ENCODE peak calls at places on chromosomes 2 and 18, in six cellular contexts. One of them, this sample, is unnamed.

GRCh38 chr2:29700560-29700959 is 220.8 kb downstream of the ALK start:
- DNase-seq in SK-N-SH: no peak
- DNase-seq in H1: no peak
- DNase-seq in GM12878: no peak
- DNase-seq in HL-60: no peak
- DNase-seq in K562: no peak
- DNase-seq in this sample: no peak

GRCh38 chr2:48433682-48434081 is 96.3 kb upstream of the STON1 start:
- DNase-seq in SK-N-SH: no peak
- DNase-seq in H1: no peak
- DNase-seq in GM12878: no peak
- DNase-seq in K562: no peak
- DNase-seq in HL-60: no peak
- DNase-seq in this sample: no peak

GRCh38 chr2:121521359-121521758 is 9.3 kb upstream of the RNU4ATAC start:
- DNase-seq in HL-60: no peak
- DNase-seq in SK-N-SH: no peak
- DNase-seq in H1: no peak
- DNase-seq in K562: no peak
- DNase-seq in GM12878: no peak
- DNase-seq in this sample: no peak

GRCh38 chr2:241112592-241112991 is 10.5 kb upstream of the MTERF4 start:
- DNase-seq in SK-N-SH: no peak
- DNase-seq in GM12878: peak
- DNase-seq in K562: no peak
- DNase-seq in HL-60: no peak
- DNase-seq in H1: no peak
- DNase-seq in this sample: no peak

GRCh38 chr2:113282747-113283533 is 4.2 kb upstream of the PAX8 start:
- DNase-seq in HL-60: no peak
- DNase-seq in H1: peak
- DNase-seq in GM12878: no peak
- DNase-seq in K562: no peak
- DNase-seq in SK-N-SH: no peak
- DNase-seq in this sample: peak

GRCh38 chr2:157321514-157321913 is 4.1 kb downstream of the ERMN start:
- DNase-seq in K562: no peak
- DNase-seq in H1: no peak
- DNase-seq in HL-60: no peak
- DNase-seq in GM12878: no peak
- DNase-seq in SK-N-SH: no peak
- DNase-seq in this sample: no peak

GRCh38 chr2:26616032-26616863 is 24.9 kb downstream of the CIB4 start:
- DNase-seq in H1: no peak
- DNase-seq in HL-60: no peak
- DNase-seq in GM12878: no peak
- DNase-seq in SK-N-SH: peak
- DNase-seq in K562: no peak
- DNase-seq in this sample: no peak

GRCh38 chr2:120568975-120569268 is 166.7 kb upstream of the GLI2 start:
- DNase-seq in HL-60: no peak
- DNase-seq in H1: no peak
- DNase-seq in GM12878: no peak
- DNase-seq in SK-N-SH: no peak
- DNase-seq in K562: no peak
- DNase-seq in this sample: no peak

GRCh38 chr2:68589963-68590362 is 53.4 kb upstream of the PROKR1 start:
- DNase-seq in SK-N-SH: no peak
- DNase-seq in GM12878: no peak
- DNase-seq in K562: no peak
- DNase-seq in HL-60: no peak
- DNase-seq in H1: no peak
- DNase-seq in this sample: no peak

GRCh38 chr18:57644540-57644939 is 22.9 kb upstream of the NARS1 start:
- DNase-seq in HL-60: no peak
- DNase-seq in H1: no peak
- DNase-seq in SK-N-SH: no peak
- DNase-seq in K562: no peak
- DNase-seq in GM12878: no peak
- DNase-seq in this sample: no peak

GRCh38 chr18:52118684-52119083 is 221.3 kb upstream of the DCC start:
- DNase-seq in GM12878: no peak
- DNase-seq in SK-N-SH: no peak
- DNase-seq in H1: no peak
- DNase-seq in HL-60: no peak
- DNase-seq in K562: no peak
- DNase-seq in this sample: no peak

GRCh38 chr2:215441560-215442391 is 5.9 kb upstream of the FN1 start:
- DNase-seq in H1: no peak
- DNase-seq in SK-N-SH: no peak
- DNase-seq in K562: no peak
- DNase-seq in GM12878: no peak
- DNase-seq in HL-60: no peak
- DNase-seq in this sample: no peak

GRCh38 chr18:54712315-54712714 is 116.0 kb upstream of the RAB27B start:
- DNase-seq in HL-60: no peak
- DNase-seq in K562: no peak
- DNase-seq in GM12878: no peak
- DNase-seq in SK-N-SH: no peak
- DNase-seq in H1: no peak
- DNase-seq in this sample: no peak

GRCh38 chr2:15790838-15791237 is 149.5 kb upstream of the MYCN start:
- DNase-seq in SK-N-SH: no peak
- DNase-seq in HL-60: no peak
- DNase-seq in K562: no peak
- DNase-seq in GM12878: no peak
- DNase-seq in H1: no peak
- DNase-seq in this sample: no peak

GRCh38 chr2:31337860-31338259 is 76.7 kb downstream of the XDH start:
- DNase-seq in HL-60: no peak
- DNase-seq in K562: no peak
- DNase-seq in SK-N-SH: no peak
- DNase-seq in GM12878: no peak
- DNase-seq in H1: no peak
- DNase-seq in this sample: no peak
- TF ChIP-seq GABPA in HL-60: no peak
- TF ChIP-seq GABPA in K562: no peak
- TF ChIP-seq GABPA in SK-N-SH: no peak
- TF ChIP-seq GABPA in GM12878: no peak
- TF ChIP-seq GABPA in H1: no peak
- TF ChIP-seq GABPA in this sample: no peak

DNA sequence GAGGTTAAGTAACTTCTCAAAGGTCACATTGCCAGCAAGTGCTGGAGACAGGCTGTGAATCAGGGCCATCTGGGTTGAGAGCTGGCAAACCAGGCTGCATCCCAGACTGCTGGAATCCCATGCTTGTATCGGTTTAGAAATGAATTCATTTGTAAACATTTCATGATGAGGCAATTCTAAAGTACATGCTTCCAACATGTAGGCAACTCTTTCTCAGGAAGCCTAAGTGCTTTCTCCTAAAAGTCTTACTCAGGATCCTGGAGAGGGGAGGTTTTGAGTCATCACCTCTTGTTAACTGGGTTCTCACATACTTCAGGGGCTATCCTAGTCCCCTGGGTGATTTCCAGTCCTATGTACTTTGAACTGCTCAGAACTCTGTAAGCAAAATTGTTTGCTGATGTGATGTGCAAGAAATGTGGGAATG is 416.5 kb downstream of the MEIS1 start:
- DNase-seq in H1: no peak
- DNase-seq in SK-N-SH: no peak
- DNase-seq in HL-60: no peak
- DNase-seq in K562: no peak
- DNase-seq in GM12878: no peak
- DNase-seq in this sample: peak
- TF ChIP-seq GABPA in H1: no peak
- TF ChIP-seq GABPA in SK-N-SH: no peak
- TF ChIP-seq GABPA in HL-60: no peak
- TF ChIP-seq GABPA in K562: no peak
- TF ChIP-seq GABPA in GM12878: no peak
- TF ChIP-seq GABPA in this sample: no peak

DNA sequence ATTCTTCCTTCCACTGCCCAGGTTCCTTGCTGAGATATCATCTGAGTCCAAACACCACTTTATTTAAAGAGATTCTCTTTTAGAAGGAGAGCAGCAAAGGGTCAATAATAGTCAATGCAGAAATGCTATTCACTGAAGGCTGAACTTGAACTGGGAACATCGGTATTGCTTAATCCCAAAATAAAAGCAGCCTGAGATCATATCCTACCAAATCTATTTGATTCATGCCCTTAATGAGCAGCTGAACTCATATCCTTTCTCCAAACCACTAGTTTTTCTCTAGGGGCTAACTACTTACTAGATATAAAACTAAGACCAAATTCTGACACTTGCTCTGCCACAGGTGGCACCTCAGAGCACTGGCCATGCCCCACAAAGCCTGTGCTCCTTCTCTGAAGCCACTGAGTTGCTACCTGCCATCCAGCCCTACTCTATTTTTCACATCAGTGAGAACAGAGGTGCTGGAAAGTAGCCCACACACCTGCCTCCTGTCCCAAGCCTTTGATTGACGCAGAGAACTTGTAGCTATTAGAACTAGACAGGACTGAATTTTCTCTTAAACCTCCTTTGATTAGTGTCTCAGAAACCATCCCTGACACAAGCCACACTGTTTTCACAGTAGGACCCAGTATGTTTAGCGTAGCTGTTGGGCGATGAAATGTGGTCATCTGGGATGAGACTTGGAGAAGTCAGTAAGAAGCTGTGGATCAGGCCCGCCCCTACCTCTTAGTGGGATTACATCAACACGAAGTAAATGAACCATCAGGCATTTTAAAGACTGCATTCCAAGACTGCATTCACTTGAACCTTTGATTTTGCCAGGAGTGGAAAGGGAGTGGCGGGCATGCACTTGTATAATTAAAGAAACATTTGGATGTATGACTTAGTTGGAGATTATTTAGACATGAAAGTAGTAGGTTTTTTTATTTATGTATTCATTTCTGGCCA is 124.3 kb downstream of the RBMS1 start:
- DNase-seq in SK-N-SH: no peak
- DNase-seq in HL-60: no peak
- DNase-seq in H1: no peak
- DNase-seq in GM12878: no peak
- DNase-seq in K562: no peak
- DNase-seq in this sample: no peak
- TF ChIP-seq GABPA in SK-N-SH: no peak
- TF ChIP-seq GABPA in HL-60: no peak
- TF ChIP-seq GABPA in H1: no peak
- TF ChIP-seq GABPA in GM12878: no peak
- TF ChIP-seq GABPA in K562: no peak
- TF ChIP-seq GABPA in this sample: no peak

DNA sequence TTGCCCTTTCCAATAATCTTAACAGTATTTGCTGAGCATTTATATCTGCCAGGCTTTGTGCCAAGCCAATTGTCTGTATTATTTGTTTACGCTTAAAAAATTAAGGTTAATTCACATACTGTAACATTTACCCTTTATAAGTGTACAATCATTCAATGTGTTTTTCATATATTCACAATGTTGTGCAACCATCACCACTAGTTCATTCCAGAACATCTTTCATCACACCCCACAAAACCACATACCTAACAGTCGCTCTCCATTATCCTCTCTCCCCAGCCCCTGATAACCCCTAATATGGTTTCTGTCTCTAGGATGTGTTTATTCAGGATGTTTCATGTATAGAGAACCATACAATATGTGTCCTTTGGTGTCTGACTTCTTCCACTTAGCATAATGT is 234.1 kb downstream of the INSIG2 start:
- DNase-seq in SK-N-SH: no peak
- DNase-seq in H1: no peak
- DNase-seq in HL-60: no peak
- DNase-seq in GM12878: no peak
- DNase-seq in K562: no peak
- DNase-seq in this sample: no peak
- TF ChIP-seq GABPA in SK-N-SH: no peak
- TF ChIP-seq GABPA in H1: no peak
- TF ChIP-seq GABPA in HL-60: no peak
- TF ChIP-seq GABPA in GM12878: no peak
- TF ChIP-seq GABPA in K562: no peak
- TF ChIP-seq GABPA in this sample: no peak

This sample was measured in HepG2.